ENCODE peak calls at places on chromosomes 3 and 15, in eight cellular contexts. S is GM23248; Y is neural progenitor cell; F is osteoblast; B is effector memory CD4-positive, alpha-beta T cell; U is CD8-positive, alpha-beta memory T cell; G is kidney; R is hepatocyte. E is an unnamed sample.
A peak's percentile ranks its signal among the peaks of the same experiment; 100 is the strongest.

GRCh38 chr15:73286356-73286755 is 82.4 kb downstream of the HCN4 start:
- DNase-seq in S (peak; percentile 35), Y (no peak), F (peak; percentile 66), B (no peak), U (no peak), G (no peak), R (no peak), E (no peak)

GRCh38 chr3:155356594-155357370 is 63.3 kb upstream of the STRIT1 start:
- DNase-seq in S (peak; percentile 28), Y (peak; percentile 54), F (no peak), B (no peak), U (no peak), G (no peak), R (no peak), E (no peak)

GRCh38 chr3:59001675-59002074 is 48.1 kb downstream of the CFAP20DC start:
- DNase-seq in S (no peak), Y (no peak), F (no peak), B (no peak), U (no peak), G (no peak), R (no peak), E (no peak)

GRCh38 chr3:59607628-59608027 is 557.8 kb upstream of the CFAP20DC start:
- DNase-seq in S (peak; percentile 38), Y (no peak), F (no peak), B (no peak), U (no peak), G (no peak), R (peak; percentile 23), E (no peak)

GRCh38 chr15:65752151-65752700 is 39.9 kb downstream of the DENND4A start:
- DNase-seq in S (peak; percentile 18), Y (no peak), F (no peak), B (no peak), U (no peak), G (no peak), R (no peak), E (no peak)

GRCh38 chr15:80550910-80551265 is 144.2 kb upstream of the ABHD17C start:
- DNase-seq in S (peak; percentile 62), Y (no peak), F (no peak), B (no peak), U (no peak), G (no peak), R (no peak), E (no peak)

GRCh38 chr15:48177875-48178611 is at the start of gene MYEF2:
- DNase-seq in S (peak; percentile 65), Y (peak; percentile 95), F (peak; percentile 91), B (peak; percentile 11), U (peak; percentile 77), G (peak; percentile 91), R (peak; percentile 85), E (peak; percentile 55)

GRCh38 chr3:195425849-195426248 is 17.0 kb downstream of the ACAP2 start:
- DNase-seq in S (no peak), Y (no peak), F (no peak), B (no peak), U (no peak), G (no peak), R (no peak), E (no peak)

GRCh38 chr3:32725721-32726120 is 40.7 kb downstream of the CNOT10 start:
- DNase-seq in S (peak; percentile 59), Y (no peak), F (no peak), B (no peak), U (no peak), G (no peak), R (no peak), E (no peak)

GRCh38 chr15:40693904-40694705 is 869 bp upstream of the RAD51 start:
- DNase-seq in S (peak; percentile 39), Y (no peak), F (peak; percentile 98), B (no peak), U (no peak), G (no peak), R (no peak), E (no peak)

GRCh38 chr15:82530606-82531379 is 9.5 kb downstream of the RPS17 start:
- DNase-seq in S (peak; percentile 64), Y (peak; percentile 76), F (peak; percentile 88), B (peak; percentile 32), U (peak; percentile 80), G (peak; percentile 87), R (peak; percentile 77), E (peak; percentile 57)

GRCh38 chr15:69325456-69325971 is 26.8 kb downstream of the PAQR5 start:
- DNase-seq in S (no peak), Y (no peak), F (no peak), B (no peak), U (no peak), G (no peak), R (no peak), E (no peak)

GRCh38 chr15:69631978-69632377 is 179.4 kb downstream of the RPLP1 start:
- DNase-seq in S (no peak), Y (no peak), F (no peak), B (no peak), U (no peak), G (no peak), R (no peak), E (no peak)

GRCh38 chr3:134743006-134743405 is 52.1 kb upstream of the EPHB1 start:
- DNase-seq in S (no peak), Y (no peak), F (no peak), B (no peak), U (no peak), G (no peak), R (no peak), E (no peak)

GRCh38 chr3:138081371-138082084 is 33.9 kb downstream of the DZIP1L start:
- DNase-seq in S (peak; percentile 89), Y (no peak), F (no peak), B (no peak), U (no peak), G (no peak), R (no peak), E (no peak)
- H3K36me3 ChIP-seq in S (peaks cover 21% of the 10 kb centered on the region), Y (no peaks in the 10 kb centered on the region), F (peaks cover 31% of the 10 kb centered on the region), B (no peaks in the 10 kb centered on the region), U (no peaks in the 10 kb centered on the region), G (peaks cover 41% of the 10 kb centered on the region), R (no peaks in the 10 kb centered on the region), E (no peaks in the 10 kb centered on the region)

GRCh38 chr15:71052356-71052755 is 62.9 kb upstream of the THSD4 start:
- DNase-seq in S (peak; percentile 76), Y (no peak), F (peak; percentile 66), B (no peak), U (no peak), G (no peak), R (no peak), E (no peak)

GRCh38 chr15:71048913-71049675 is 66.2 kb upstream of the THSD4 start:
- DNase-seq in S (peak; percentile 94), Y (no peak), F (peak; percentile 44), B (no peak), U (no peak), G (no peak), R (peak; percentile 4), E (no peak)

GRCh38 chr15:71050461-71050860 is 64.8 kb upstream of the THSD4 start:
- DNase-seq in S (no peak), Y (no peak), F (no peak), B (no peak), U (no peak), G (no peak), R (no peak), E (no peak)

GRCh38 chr15:71049706-71050422 is 65.4 kb upstream of the THSD4 start:
- DNase-seq in S (peak; percentile 46), Y (peak; percentile 35), F (no peak), B (no peak), U (no peak), G (no peak), R (no peak), E (no peak)

GRCh38 chr15:71051539-71051938 is 63.7 kb upstream of the THSD4 start:
- DNase-seq in S (peak; percentile 69), Y (no peak), F (no peak), B (no peak), U (no peak), G (no peak), R (no peak), E (no peak)
- H3K27ac ChIP-seq in S (peak overlapping the region; percentile 95), Y (no peak overlapping the region), F (peak overlapping the region; percentile 85), B (no peak overlapping the region), U (no peak overlapping the region), G (no peak overlapping the region), R (no peak overlapping the region), E (no peak overlapping the region)

GRCh38 chr15:37076543-37076942 is 23.8 kb downstream of the MEIS2 start:
- DNase-seq in S (peak; percentile 65), Y (no peak), F (no peak), B (no peak), U (no peak), G (no peak), R (no peak), E (no peak)

GRCh38 chr15:37079726-37080125 is 20.6 kb downstream of the MEIS2 start:
- DNase-seq in S (peak; percentile 81), Y (no peak), F (no peak), B (no peak), U (no peak), G (no peak), R (no peak), E (no peak)

GRCh38 chr15:37078000-37078399 is 22.3 kb downstream of the MEIS2 start:
- DNase-seq in S (no peak), Y (no peak), F (no peak), B (no peak), U (no peak), G (no peak), R (no peak), E (no peak)

GRCh38 chr15:37075777-37076176 is 24.6 kb downstream of the MEIS2 start:
- DNase-seq in S (no peak), Y (no peak), F (no peak), B (no peak), U (no peak), G (no peak), R (no peak), E (no peak)

GRCh38 chr15:37078566-37078965 is 21.8 kb downstream of the MEIS2 start:
- DNase-seq in S (no peak), Y (no peak), F (no peak), B (no peak), U (no peak), G (no peak), R (no peak), E (no peak)
- H3K36me3 ChIP-seq in S (peaks cover 54% of the 10 kb centered on the region), Y (no peaks in the 10 kb centered on the region), F (peaks cover 18% of the 10 kb centered on the region), B (no peaks in the 10 kb centered on the region), U (no peaks in the 10 kb centered on the region), G (no peaks in the 10 kb centered on the region), R (no peaks in the 10 kb centered on the region), E (no peaks in the 10 kb centered on the region)

DNA sequence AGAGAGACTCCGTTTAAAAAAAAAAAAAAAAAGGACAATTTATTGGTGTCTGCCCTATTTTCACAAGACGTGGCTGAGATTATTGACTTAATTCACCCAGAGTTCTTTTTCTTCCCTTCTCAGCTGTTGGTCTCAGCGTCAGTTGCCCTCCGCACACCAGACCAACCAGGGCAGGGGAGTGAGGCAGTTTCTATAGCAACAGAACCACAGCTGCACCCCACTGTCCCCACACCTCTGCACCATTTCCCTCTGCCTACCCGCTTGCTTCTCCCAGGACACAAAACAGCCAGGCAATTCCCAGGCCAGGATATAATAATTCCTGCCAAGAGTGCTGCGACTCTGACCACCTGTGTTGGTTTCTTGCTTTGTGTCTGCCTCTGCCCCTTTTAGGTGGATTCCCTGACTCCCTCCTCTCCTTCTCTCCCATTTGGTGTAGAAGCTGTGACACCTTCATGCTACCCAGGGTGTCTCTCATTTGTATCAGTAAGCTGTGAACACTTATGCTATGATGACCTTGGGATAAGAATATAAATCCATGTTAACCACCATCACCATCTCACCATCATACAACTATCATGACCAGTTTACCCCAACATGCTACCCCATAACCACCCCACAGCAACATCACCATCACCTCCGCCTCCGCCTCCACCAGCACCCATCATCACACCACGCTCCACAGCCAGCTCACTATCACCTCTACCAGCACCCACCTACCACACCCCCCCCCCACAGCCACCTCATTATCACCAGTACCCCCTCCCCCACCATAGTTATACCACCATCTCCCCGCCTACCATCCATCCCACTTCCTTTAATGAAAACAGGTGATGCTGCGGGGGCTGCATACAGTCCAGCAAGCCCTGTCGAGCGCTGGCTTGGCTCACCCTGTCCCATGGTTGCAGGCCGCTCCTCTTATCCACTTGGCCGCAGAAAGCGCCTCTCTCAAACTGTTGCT is 610 bp downstream of the EPB42 start:
- DNase-seq in S (no peak), Y (no peak), F (no peak), B (no peak), U (no peak), G (no peak), R (no peak), E (no peak)
- H3K27ac ChIP-seq in S (no peak overlapping the region), Y (no peak overlapping the region), F (no peak overlapping the region), B (no peak overlapping the region), U (no peak overlapping the region), G (no peak overlapping the region), R (no peak overlapping the region), E (no peak overlapping the region)